ENCODE peak calls at places on chromosome 17, in nine cellular contexts. One of them, this sample, is unnamed. For H3K36me3, the result is how much of the 10 kb centered on the place peaks cover.

GRCh38 chr17:37089998-37090397 is 141.2 kb downstream of the AATF start:
- DNase-seq in CD8-positive, alpha-beta T cell: peak
- DNase-seq in adrenal gland: no peak
- DNase-seq in neural progenitor cell: no peak
- DNase-seq in Panc1: no peak
- DNase-seq in pancreas: no peak
- DNase-seq in BJ: no peak
- DNase-seq in mucosa of descending colon: no peak
- DNase-seq in brain microvascular endothelial cell: no peak
- DNase-seq in this sample: no peak

GRCh38 chr17:30808785-30809286 is 15.7 kb downstream of the CRLF3 start:
- DNase-seq in CD8-positive, alpha-beta T cell: no peak
- DNase-seq in adrenal gland: no peak
- DNase-seq in neural progenitor cell: no peak
- DNase-seq in Panc1: no peak
- DNase-seq in pancreas: no peak
- DNase-seq in BJ: no peak
- DNase-seq in mucosa of descending colon: no peak
- DNase-seq in brain microvascular endothelial cell: no peak
- DNase-seq in this sample: no peak

GRCh38 chr17:78747479-78747878 is 34.6 kb downstream of the CYTH1 start:
- DNase-seq in CD8-positive, alpha-beta T cell: no peak
- DNase-seq in adrenal gland: no peak
- DNase-seq in neural progenitor cell: no peak
- DNase-seq in Panc1: no peak
- DNase-seq in pancreas: no peak
- DNase-seq in BJ: no peak
- DNase-seq in mucosa of descending colon: no peak
- DNase-seq in brain microvascular endothelial cell: no peak
- DNase-seq in this sample: no peak

GRCh38 chr17:78332991-78333390 is 26.9 kb downstream of the SOCS3 start:
- DNase-seq in CD8-positive, alpha-beta T cell: no peak
- DNase-seq in adrenal gland: no peak
- DNase-seq in neural progenitor cell: no peak
- DNase-seq in Panc1: no peak
- DNase-seq in pancreas: no peak
- DNase-seq in BJ: no peak
- DNase-seq in mucosa of descending colon: no peak
- DNase-seq in brain microvascular endothelial cell: no peak
- DNase-seq in this sample: no peak

GRCh38 chr17:70040336-70040735 is 34.7 kb upstream of the KCNJ16 start:
- DNase-seq in CD8-positive, alpha-beta T cell: no peak
- DNase-seq in adrenal gland: no peak
- DNase-seq in neural progenitor cell: no peak
- DNase-seq in Panc1: no peak
- DNase-seq in pancreas: no peak
- DNase-seq in BJ: no peak
- DNase-seq in mucosa of descending colon: no peak
- DNase-seq in brain microvascular endothelial cell: peak
- DNase-seq in this sample: no peak

GRCh38 chr17:4109424-4109823 is 33.4 kb downstream of the ZZEF1 start:
- DNase-seq in CD8-positive, alpha-beta T cell: no peak
- DNase-seq in adrenal gland: no peak
- DNase-seq in neural progenitor cell: no peak
- DNase-seq in Panc1: no peak
- DNase-seq in pancreas: no peak
- DNase-seq in BJ: no peak
- DNase-seq in mucosa of descending colon: no peak
- DNase-seq in brain microvascular endothelial cell: no peak
- DNase-seq in this sample: no peak

GRCh38 chr17:31431795-31432658 is 40.6 kb downstream of the RAB11FIP4 start:
- DNase-seq in CD8-positive, alpha-beta T cell: no peak
- DNase-seq in adrenal gland: no peak
- DNase-seq in neural progenitor cell: peak
- DNase-seq in Panc1: no peak
- DNase-seq in pancreas: no peak
- DNase-seq in BJ: no peak
- DNase-seq in mucosa of descending colon: no peak
- DNase-seq in brain microvascular endothelial cell: no peak
- DNase-seq in this sample: no peak

GRCh38 chr17:236641-237405 is 55.4 kb upstream of the DOC2B start:
- DNase-seq in CD8-positive, alpha-beta T cell: no peak
- DNase-seq in adrenal gland: no peak
- DNase-seq in neural progenitor cell: no peak
- DNase-seq in Panc1: no peak
- DNase-seq in pancreas: no peak
- DNase-seq in BJ: no peak
- DNase-seq in mucosa of descending colon: no peak
- DNase-seq in brain microvascular endothelial cell: no peak
- DNase-seq in this sample: no peak

GRCh38 chr17:38504216-38504615 is 76.0 kb downstream of the ARHGAP23 start:
- DNase-seq in CD8-positive, alpha-beta T cell: no peak
- DNase-seq in adrenal gland: no peak
- DNase-seq in neural progenitor cell: no peak
- DNase-seq in Panc1: no peak
- DNase-seq in pancreas: no peak
- DNase-seq in BJ: no peak
- DNase-seq in mucosa of descending colon: no peak
- DNase-seq in brain microvascular endothelial cell: no peak
- DNase-seq in this sample: no peak

GRCh38 chr17:38498353-38498752 is 70.1 kb downstream of the ARHGAP23 start:
- DNase-seq in CD8-positive, alpha-beta T cell: no peak
- DNase-seq in adrenal gland: no peak
- DNase-seq in neural progenitor cell: no peak
- DNase-seq in Panc1: no peak
- DNase-seq in pancreas: no peak
- DNase-seq in BJ: no peak
- DNase-seq in mucosa of descending colon: no peak
- DNase-seq in brain microvascular endothelial cell: no peak
- DNase-seq in this sample: no peak
- H3K36me3 ChIP-seq in CD8-positive, alpha-beta T cell: under half
- H3K36me3 ChIP-seq in adrenal gland: under half
- H3K36me3 ChIP-seq in neural progenitor cell: under half
- H3K36me3 ChIP-seq in Panc1: under half
- H3K36me3 ChIP-seq in pancreas: under half
- H3K36me3 ChIP-seq in BJ: under half
- H3K36me3 ChIP-seq in mucosa of descending colon: under half
- H3K36me3 ChIP-seq in brain microvascular endothelial cell: half or more
- H3K36me3 ChIP-seq in this sample: under half

GRCh38 chr17:44222112-44222869 is 2.8 kb upstream of the UBTF start:
- DNase-seq in CD8-positive, alpha-beta T cell: peak
- DNase-seq in adrenal gland: peak
- DNase-seq in neural progenitor cell: peak
- DNase-seq in Panc1: no peak
- DNase-seq in pancreas: peak
- DNase-seq in BJ: no peak
- DNase-seq in mucosa of descending colon: peak
- DNase-seq in brain microvascular endothelial cell: peak
- DNase-seq in this sample: peak
- TF ChIP-seq CTCF in CD8-positive, alpha-beta T cell: no peak
- TF ChIP-seq CTCF in adrenal gland: peak
- TF ChIP-seq CTCF in neural progenitor cell: peak
- TF ChIP-seq CTCF in Panc1: no peak
- TF ChIP-seq CTCF in pancreas: no peak
- TF ChIP-seq CTCF in BJ: peak
- TF ChIP-seq CTCF in mucosa of descending colon: no peak
- TF ChIP-seq CTCF in brain microvascular endothelial cell: peak
- TF ChIP-seq CTCF in this sample: no peak

GRCh38 chr17:7497228-7497627 is 13.1 kb downstream of the POLR2A start:
- DNase-seq in CD8-positive, alpha-beta T cell: no peak
- DNase-seq in adrenal gland: peak
- DNase-seq in neural progenitor cell: no peak
- DNase-seq in Panc1: no peak
- DNase-seq in pancreas: no peak
- DNase-seq in BJ: no peak
- DNase-seq in mucosa of descending colon: no peak
- DNase-seq in brain microvascular endothelial cell: no peak
- DNase-seq in this sample: no peak
- H3K36me3 ChIP-seq in CD8-positive, alpha-beta T cell: half or more
- H3K36me3 ChIP-seq in adrenal gland: half or more
- H3K36me3 ChIP-seq in neural progenitor cell: under half
- H3K36me3 ChIP-seq in Panc1: under half
- H3K36me3 ChIP-seq in pancreas: under half
- H3K36me3 ChIP-seq in BJ: half or more
- H3K36me3 ChIP-seq in mucosa of descending colon: under half
- H3K36me3 ChIP-seq in brain microvascular endothelial cell: half or more
- H3K36me3 ChIP-seq in this sample: under half

GRCh38 chr17:75242461-75243042 is 18.9 kb downstream of the GGA3 start:
- DNase-seq in CD8-positive, alpha-beta T cell: no peak
- DNase-seq in adrenal gland: no peak
- DNase-seq in neural progenitor cell: no peak
- DNase-seq in Panc1: no peak
- DNase-seq in pancreas: no peak
- DNase-seq in BJ: no peak
- DNase-seq in mucosa of descending colon: no peak
- DNase-seq in brain microvascular endothelial cell: no peak
- DNase-seq in this sample: no peak
- TF ChIP-seq CTCF in CD8-positive, alpha-beta T cell: no peak
- TF ChIP-seq CTCF in adrenal gland: no peak
- TF ChIP-seq CTCF in neural progenitor cell: no peak
- TF ChIP-seq CTCF in Panc1: no peak
- TF ChIP-seq CTCF in pancreas: no peak
- TF ChIP-seq CTCF in BJ: no peak
- TF ChIP-seq CTCF in mucosa of descending colon: no peak
- TF ChIP-seq CTCF in brain microvascular endothelial cell: no peak
- TF ChIP-seq CTCF in this sample: no peak

GRCh38 chr17:42704495-42705494 is 22.5 kb downstream of the CNTNAP1 start:
- DNase-seq in CD8-positive, alpha-beta T cell: no peak
- DNase-seq in adrenal gland: no peak
- DNase-seq in neural progenitor cell: no peak
- DNase-seq in Panc1: no peak
- DNase-seq in pancreas: no peak
- DNase-seq in BJ: no peak
- DNase-seq in mucosa of descending colon: no peak
- DNase-seq in brain microvascular endothelial cell: no peak
- DNase-seq in this sample: no peak
- H3K36me3 ChIP-seq in CD8-positive, alpha-beta T cell: half or more
- H3K36me3 ChIP-seq in adrenal gland: half or more
- H3K36me3 ChIP-seq in neural progenitor cell: under half
- H3K36me3 ChIP-seq in Panc1: under half
- H3K36me3 ChIP-seq in pancreas: under half
- H3K36me3 ChIP-seq in BJ: under half
- H3K36me3 ChIP-seq in mucosa of descending colon: under half
- H3K36me3 ChIP-seq in brain microvascular endothelial cell: half or more
- H3K36me3 ChIP-seq in this sample: half or more

GRCh38 chr17:2343421-2343820 is 6.1 kb downstream of the SGSM2 start:
- DNase-seq in CD8-positive, alpha-beta T cell: peak
- DNase-seq in adrenal gland: peak
- DNase-seq in neural progenitor cell: no peak
- DNase-seq in Panc1: no peak
- DNase-seq in pancreas: no peak
- DNase-seq in BJ: no peak
- DNase-seq in mucosa of descending colon: no peak
- DNase-seq in brain microvascular endothelial cell: no peak
- DNase-seq in this sample: no peak

GRCh38 chr17:2347805-2348685 is 10.7 kb downstream of the SGSM2 start:
- DNase-seq in CD8-positive, alpha-beta T cell: no peak
- DNase-seq in adrenal gland: peak
- DNase-seq in neural progenitor cell: peak
- DNase-seq in Panc1: no peak
- DNase-seq in pancreas: no peak
- DNase-seq in BJ: peak
- DNase-seq in mucosa of descending colon: peak
- DNase-seq in brain microvascular endothelial cell: peak
- DNase-seq in this sample: peak

GRCh38 chr17:2346475-2346874 is 9.2 kb downstream of the SGSM2 start:
- DNase-seq in CD8-positive, alpha-beta T cell: no peak
- DNase-seq in adrenal gland: no peak
- DNase-seq in neural progenitor cell: no peak
- DNase-seq in Panc1: no peak
- DNase-seq in pancreas: no peak
- DNase-seq in BJ: no peak
- DNase-seq in mucosa of descending colon: no peak
- DNase-seq in brain microvascular endothelial cell: no peak
- DNase-seq in this sample: no peak

GRCh38 chr17:2344528-2344927 is 7.2 kb downstream of the SGSM2 start:
- DNase-seq in CD8-positive, alpha-beta T cell: no peak
- DNase-seq in adrenal gland: no peak
- DNase-seq in neural progenitor cell: no peak
- DNase-seq in Panc1: no peak
- DNase-seq in pancreas: no peak
- DNase-seq in BJ: no peak
- DNase-seq in mucosa of descending colon: no peak
- DNase-seq in brain microvascular endothelial cell: no peak
- DNase-seq in this sample: no peak
- TF ChIP-seq CTCF in CD8-positive, alpha-beta T cell: no peak
- TF ChIP-seq CTCF in adrenal gland: no peak
- TF ChIP-seq CTCF in neural progenitor cell: no peak
- TF ChIP-seq CTCF in Panc1: no peak
- TF ChIP-seq CTCF in pancreas: no peak
- TF ChIP-seq CTCF in BJ: no peak
- TF ChIP-seq CTCF in mucosa of descending colon: no peak
- TF ChIP-seq CTCF in brain microvascular endothelial cell: no peak
- TF ChIP-seq CTCF in this sample: no peak

DNA sequence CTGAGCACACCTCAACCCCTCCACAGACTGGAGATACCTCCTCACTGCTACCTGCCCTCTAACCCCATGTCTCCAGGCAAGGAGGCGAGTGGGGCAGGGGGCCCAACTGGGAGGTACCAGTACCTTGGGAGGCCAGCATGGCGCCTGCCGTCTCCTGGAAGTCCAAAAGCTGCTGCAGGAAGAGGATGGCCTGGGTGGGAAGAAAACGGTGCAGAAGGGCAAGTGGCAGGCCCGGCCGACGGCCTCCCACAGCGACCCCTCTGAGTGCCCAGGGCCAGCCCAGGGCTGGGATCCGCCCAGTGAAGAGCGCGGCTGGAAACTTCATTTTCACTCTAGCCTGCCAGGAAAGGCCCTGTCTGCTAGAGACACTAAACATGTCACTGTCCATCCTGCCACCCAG is 8.5 kb downstream of the ZACN start:
- DNase-seq in CD8-positive, alpha-beta T cell: no peak
- DNase-seq in adrenal gland: no peak
- DNase-seq in neural progenitor cell: no peak
- DNase-seq in Panc1: no peak
- DNase-seq in pancreas: no peak
- DNase-seq in BJ: no peak
- DNase-seq in mucosa of descending colon: no peak
- DNase-seq in brain microvascular endothelial cell: no peak
- DNase-seq in this sample: no peak
- H3K36me3 ChIP-seq in CD8-positive, alpha-beta T cell: half or more
- H3K36me3 ChIP-seq in adrenal gland: half or more
- H3K36me3 ChIP-seq in neural progenitor cell: under half
- H3K36me3 ChIP-seq in Panc1: under half
- H3K36me3 ChIP-seq in pancreas: under half
- H3K36me3 ChIP-seq in BJ: half or more
- H3K36me3 ChIP-seq in mucosa of descending colon: under half
- H3K36me3 ChIP-seq in brain microvascular endothelial cell: half or more
- H3K36me3 ChIP-seq in this sample: under half